ENCODE peak calls at places on chromosomes 6 and 20, in four cellular contexts. H is IMR-90, B is uterus, L is heart right ventricle. W is an unnamed sample. For H3K4me1 and H3K9me3, the result is how much of the 10 kb centered on the place peaks cover.

GRCh38 chr20:41671143-41671542 is 53.0 kb upstream of the CHD6 start:
- DNase-seq in B (no peak), H (no peak), L (no peak), W (no peak)

GRCh38 chr6:69953491-69953890 is 87.1 kb downstream of the COL19A1 start:
- DNase-seq in B (no peak), H (no peak), L (no peak), W (no peak)

GRCh38 chr6:150717419-150717818 is 117.7 kb downstream of the PLEKHG1 start:
- DNase-seq in B (no peak), H (no peak), L (no peak), W (no peak)

GRCh38 chr6:43213431-43213830 is 15.8 kb downstream of the DNPH1 start:
- DNase-seq in B (no peak), H (no peak), L (no peak), W (no peak)

GRCh38 chr6:169864148-169865030 is 113.0 kb downstream of the ERMARD start:
- DNase-seq in H (no peak), B (no peak), L (no peak), W (no peak)

GRCh38 chr6:90217621-90218496 is 78.8 kb downstream of the BACH2 start:
- DNase-seq in L (peak), H (no peak), B (no peak), W (no peak)

GRCh38 chr6:158536084-158536890 is 23.6 kb upstream of the TMEM181 start:
- DNase-seq in B (peak), H (peak), L (peak), W (peak)

GRCh38 chr20:57680131-57680716 is 29.6 kb downstream of the PMEPA1 start:
- DNase-seq in B (no peak), L (no peak), H (no peak), W (no peak)

GRCh38 chr6:157533397-157533814 is 152.4 kb downstream of the ZDHHC14 start:
- DNase-seq in H (no peak), L (no peak), B (no peak), W (no peak)

GRCh38 chr20:13865825-13866351 is 81.1 kb downstream of the NDUFAF5 start:
- DNase-seq in H (no peak), B (peak), L (no peak), W (no peak)
- H3K4me1 ChIP-seq in H (under half), B (under half), L (under half), W (under half)

GRCh38 chr6:143531720-143532504 is 20.4 kb upstream of the FUCA2 start:
- DNase-seq in L (no peak), B (no peak), H (no peak), W (no peak)

GRCh38 chr6:143528164-143528811 is 16.8 kb upstream of the FUCA2 start:
- DNase-seq in H (no peak), L (no peak), B (no peak), W (no peak)

GRCh38 chr6:143527677-143528076 is 16.2 kb upstream of the FUCA2 start:
- DNase-seq in H (no peak), B (no peak), L (no peak), W (no peak)

DNA sequence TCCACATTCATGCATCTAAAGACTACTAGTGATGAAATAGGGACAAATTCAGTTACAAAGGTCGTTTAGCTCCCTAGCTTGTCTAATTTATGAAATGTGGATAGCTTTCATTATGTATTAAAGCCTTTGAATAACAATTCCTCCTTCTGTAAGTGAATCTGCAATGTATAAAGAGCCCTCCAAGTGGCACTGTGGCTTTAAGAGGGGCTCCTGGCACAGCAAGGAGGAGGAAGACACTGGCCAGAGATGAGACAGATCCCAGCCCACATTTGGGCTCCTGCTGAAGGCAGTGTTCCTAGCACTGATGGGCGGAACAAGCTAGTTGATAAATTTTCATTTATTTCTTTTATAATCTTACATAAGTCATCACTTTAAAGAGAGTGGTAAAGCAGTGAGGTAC is 17.6 kb upstream of the FUCA2 start:
- DNase-seq in L (no peak), B (no peak), H (no peak), W (no peak)
- TF ChIP-seq CTCF in L (no peak), B (no peak), H (no peak), W (no peak)

DNA sequence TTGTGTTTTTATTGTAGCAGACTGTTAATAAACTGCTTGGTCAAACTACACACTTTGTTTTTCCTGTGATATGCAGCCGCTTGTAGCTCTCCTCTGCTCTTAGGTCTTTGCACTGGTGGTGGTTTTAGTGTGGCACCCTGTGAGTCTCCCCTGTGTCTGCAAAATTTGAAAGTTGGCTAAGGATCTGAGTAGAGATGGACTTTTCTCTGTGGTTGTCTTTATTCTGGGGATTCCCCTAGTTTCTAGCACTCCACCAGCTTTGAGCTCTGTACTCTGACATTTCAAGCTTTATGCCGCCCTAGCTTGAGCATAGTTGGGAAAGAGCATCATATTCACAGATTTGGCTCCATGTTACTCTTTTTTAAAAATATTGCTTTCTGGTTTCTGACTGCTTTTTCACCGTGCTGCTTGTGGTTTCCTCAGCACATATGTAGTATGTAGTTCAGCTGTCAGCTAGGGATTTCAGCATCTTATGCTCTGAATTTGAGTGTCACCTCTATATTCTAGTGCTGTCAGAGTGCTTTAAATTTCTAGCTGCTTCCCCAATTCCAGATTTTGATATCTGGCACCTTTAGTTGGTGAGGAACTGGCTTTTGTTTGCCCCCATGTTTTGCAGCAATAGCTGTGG is 25.4 kb downstream of the CDYL start:
- DNase-seq in H (no peak), L (no peak), B (no peak), W (no peak)
- H3K9me3 ChIP-seq in H (under half), L (under half), B (under half), W (under half)

DNA sequence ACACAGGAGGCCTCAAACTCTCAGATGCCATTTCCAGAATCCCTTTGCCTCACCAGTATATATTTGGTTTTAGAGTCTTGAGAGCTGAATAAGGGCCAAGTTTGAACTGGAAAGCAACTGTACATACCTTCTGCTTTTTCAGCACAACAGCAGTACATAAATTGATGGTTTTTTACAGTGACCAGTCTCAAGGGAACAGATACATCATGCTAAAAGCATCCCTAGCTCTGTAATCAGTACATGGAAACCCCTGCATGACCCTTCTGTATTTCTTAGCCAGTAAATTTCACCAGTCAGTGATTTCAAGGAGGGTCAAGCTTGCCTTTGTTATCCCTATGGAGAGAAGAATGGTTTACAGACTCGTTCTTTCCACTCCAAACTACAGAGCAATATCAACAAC is 40.6 kb upstream of the ECHDC1 start:
- DNase-seq in H (peak), B (no peak), L (no peak), W (no peak)
- H3K4me1 ChIP-seq in H (under half), B (under half), L (under half), W (under half)

GRCh38 chr6:7868926-7869325 is 41.7 kb downstream of the TXNDC5 start:
- DNase-seq in B (no peak), L (no peak), H (no peak), W (no peak)

GRCh38 chr6:7866531-7866930 is 44.1 kb downstream of the TXNDC5 start:
- DNase-seq in L (no peak), B (no peak), H (no peak), W (no peak)

DNA sequence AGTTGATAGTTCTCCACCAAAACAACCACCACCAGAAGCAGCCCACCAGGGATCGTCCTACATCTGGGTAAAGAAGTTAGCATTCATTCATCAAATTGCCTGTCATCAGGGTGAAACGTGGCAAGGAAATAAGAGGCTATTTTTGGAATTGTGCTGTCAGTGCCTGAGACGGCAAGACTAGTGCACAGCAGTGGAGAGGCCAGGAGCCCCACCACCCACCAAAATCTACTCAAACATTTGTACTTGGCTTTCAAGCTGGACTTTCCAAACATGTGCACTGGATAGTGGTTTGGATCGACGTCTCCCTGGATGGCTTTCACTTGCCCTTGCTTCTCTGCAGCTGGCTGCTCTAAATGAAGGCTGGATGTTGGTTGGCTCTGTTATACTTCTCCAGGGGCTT is 44.8 kb downstream of the TXNDC5 start:
- DNase-seq in H (no peak), B (no peak), L (no peak), W (no peak)
- TF ChIP-seq CTCF in H (no peak), B (no peak), L (no peak), W (no peak)

GRCh38 chr6:155389130-155389529 is 66.5 kb downstream of the NOX3 start:
- DNase-seq in B (no peak), L (no peak), H (peak), W (no peak)
- H3K9me3 ChIP-seq in B (under half), L (under half), H (under half), W (under half)

GRCh38 chr6:2857580-2858337 is 16.1 kb upstream of the SERPINB1 start:
- DNase-seq in H (peak), B (no peak), L (peak), W (no peak)

GRCh38 chr6:2858678-2859324 is 17.1 kb upstream of the SERPINB1 start:
- DNase-seq in H (no peak), B (no peak), L (no peak), W (peak)

GRCh38 chr6:2855061-2855519 is 13.4 kb upstream of the SERPINB1 start:
- DNase-seq in H (no peak), B (no peak), L (no peak), W (no peak)

GRCh38 chr6:2859325-2859700 is 17.6 kb upstream of the SERPINB1 start:
- DNase-seq in B (no peak), L (no peak), H (no peak), W (no peak)

DNA sequence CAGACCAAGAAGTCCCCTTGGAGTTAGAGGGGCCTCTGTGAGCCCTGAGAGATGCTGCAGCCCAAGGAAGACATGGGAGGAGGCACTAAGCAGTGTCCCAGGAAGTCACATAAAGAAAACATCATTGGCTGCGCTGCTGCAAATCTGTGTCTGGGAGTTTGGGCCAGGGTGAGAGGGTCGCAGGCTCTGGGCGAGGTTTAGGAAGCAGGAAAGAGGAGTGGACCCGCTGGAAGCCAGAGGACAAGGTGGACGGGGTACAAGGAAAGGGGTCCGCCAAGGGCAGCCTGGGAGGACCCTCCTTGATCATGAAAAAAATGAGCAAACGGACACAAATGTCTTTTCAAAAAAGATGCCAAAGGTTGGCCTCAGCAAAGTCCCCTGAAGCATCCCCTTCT is 15.5 kb upstream of the SERPINB1 start:
- DNase-seq in H (no peak), B (no peak), L (no peak), W (no peak)
- H3K4me1 ChIP-seq in H (under half), B (under half), L (half or more), W (half or more)

DNA sequence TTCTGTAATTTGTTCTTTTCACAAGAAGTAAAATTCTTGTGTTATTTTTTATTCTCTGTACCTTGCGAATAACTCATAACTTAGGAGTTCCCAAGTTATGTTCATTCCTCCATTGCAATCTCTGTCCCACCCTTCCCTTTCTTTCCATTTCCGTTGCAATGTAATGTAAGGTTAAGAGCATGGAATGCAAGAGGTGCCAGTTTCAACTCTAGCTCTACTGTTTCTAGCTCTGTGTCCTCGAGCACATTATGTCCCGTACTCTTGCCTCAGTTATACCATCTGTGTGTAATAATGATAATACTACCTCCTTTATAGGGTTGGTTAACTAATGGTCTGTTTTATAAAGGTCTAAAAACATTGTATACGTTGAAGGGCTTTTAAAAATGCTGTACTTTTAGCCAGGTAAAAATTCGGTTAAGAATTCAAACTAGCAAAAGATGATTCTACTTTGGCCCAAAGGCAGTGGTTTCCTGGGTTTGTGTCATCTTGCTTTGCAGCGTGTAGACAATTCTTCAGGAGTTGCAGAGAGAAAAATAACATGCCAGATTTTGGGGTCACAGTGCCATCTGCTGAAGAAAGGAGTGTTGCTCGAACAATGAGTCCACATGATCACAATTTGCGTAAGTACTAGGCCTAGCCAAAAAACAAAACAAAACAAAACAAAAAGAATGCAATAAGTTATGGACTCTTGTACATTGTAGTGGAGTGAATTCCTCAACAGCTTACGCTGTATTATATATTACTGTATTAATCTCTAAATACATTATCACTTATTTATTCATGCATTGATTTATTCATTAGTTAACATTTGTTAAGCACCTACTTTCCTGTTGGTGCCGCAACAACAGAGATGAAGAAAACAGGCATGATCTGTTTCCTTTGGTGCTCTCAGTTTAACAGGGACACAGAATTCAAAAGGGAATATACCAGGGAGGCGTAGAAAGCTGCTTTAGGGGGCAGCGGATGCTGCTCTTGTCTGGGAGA is 10.0 kb upstream of the PFDN4 start:
- DNase-seq in H (peak), L (no peak), B (no peak), W (no peak)
- TF ChIP-seq CTCF in H (peak), L (no peak), B (peak), W (no peak)

W was measured in CD8-positive, alpha-beta T cell.